ENCODE peak calls at places on chromosomes 3 and 15, in six cellular contexts. M is neural crest cell; Y is HTR-8/SVneo; X is CD8-positive, alpha-beta memory T cell; T is choroid plexus epithelial cell; R is gastrocnemius medialis. U is an unnamed sample.

GRCh38 chr3:81666502-81667121 is 94.8 kb downstream of the GBE1 start:
- DNase-seq in M (no peak), Y (peak), X (no peak), T (peak), R (no peak), U (no peak)

GRCh38 chr3:13007251-13007941 is 65.8 kb downstream of the IQSEC1 start:
- DNase-seq in M (no peak), Y (no peak), X (peak), T (no peak), R (no peak), U (peak)

GRCh38 chr3:60979861-60980739 is 271.2 kb downstream of the FHIT start:
- DNase-seq in M (no peak), Y (no peak), X (no peak), T (peak), R (no peak), U (no peak)

GRCh38 chr3:51156147-51156546 is 228.9 kb upstream of the MANF start:
- DNase-seq in M (no peak), Y (no peak), X (no peak), T (no peak), R (no peak), U (no peak)

GRCh38 chr3:194162070-194162678 is 26.2 kb downstream of the HES1 start:
- DNase-seq in M (no peak), Y (no peak), X (no peak), T (no peak), R (no peak), U (no peak)

GRCh38 chr3:62379206-62379834 is 6.0 kb upstream of the FEZF2 start:
- DNase-seq in M (no peak), Y (no peak), X (no peak), T (no peak), R (no peak), U (no peak)

GRCh38 chr3:110234831-110235230 is 836.8 kb upstream of the NECTIN3 start:
- DNase-seq in M (no peak), Y (no peak), X (no peak), T (peak), R (no peak), U (no peak)

GRCh38 chr3:39125837-39126500 is 18.5 kb downstream of the TTC21A start:
- DNase-seq in M (no peak), Y (peak), X (no peak), T (peak), R (no peak), U (peak)

GRCh38 chr3:43522702-43523362 is 99.0 kb downstream of the ANO10 start:
- DNase-seq in M (no peak), Y (peak), X (no peak), T (peak), R (no peak), U (no peak)

GRCh38 chr15:70892002-70892911 is at the start of the genes LRRC49 and THAP10:
- DNase-seq in M (peak), Y (peak), X (peak), T (peak), R (peak), U (peak)

GRCh38 chr3:87052499-87053260 is 61.7 kb upstream of the VGLL3 start:
- DNase-seq in M (no peak), Y (no peak), X (no peak), T (no peak), R (no peak), U (no peak)